ENCODE peak calls at places on chromosomes 3 and 15, in four cellular contexts. One of them, this sample, is unnamed.

GRCh38 chr3:125104639-125105038 is 48.8 kb upstream of the HEG1 start:
- DNase-seq in B cell: no peak
- DNase-seq in CD4-positive, alpha-beta T cell: no peak
- DNase-seq in cardiac fibroblast: peak
- DNase-seq in this sample: no peak

GRCh38 chr3:113968986-113969385 is 21.2 kb downstream of the ZDHHC23 start:
- DNase-seq in CD4-positive, alpha-beta T cell: no peak
- DNase-seq in cardiac fibroblast: peak
- DNase-seq in B cell: no peak
- DNase-seq in this sample: no peak

GRCh38 chr15:29418178-29418577 is 148.6 kb upstream of the NSMCE3 start:
- DNase-seq in cardiac fibroblast: no peak
- DNase-seq in B cell: no peak
- DNase-seq in CD4-positive, alpha-beta T cell: no peak
- DNase-seq in this sample: no peak

GRCh38 chr3:66475386-66476020 is 25.3 kb downstream of the LRIG1 start:
- DNase-seq in cardiac fibroblast: no peak
- DNase-seq in CD4-positive, alpha-beta T cell: no peak
- DNase-seq in B cell: no peak
- DNase-seq in this sample: no peak

GRCh38 chr15:76988874-76989780 is 5.8 kb upstream of the PSTPIP1 start:
- DNase-seq in CD4-positive, alpha-beta T cell: no peak
- DNase-seq in B cell: no peak
- DNase-seq in cardiac fibroblast: peak
- DNase-seq in this sample: no peak

GRCh38 chr3:157311633-157312365 is 124.9 kb upstream of the PTX3 start:
- DNase-seq in CD4-positive, alpha-beta T cell: no peak
- DNase-seq in B cell: no peak
- DNase-seq in cardiac fibroblast: peak
- DNase-seq in this sample: no peak

GRCh38 chr15:80402339-80402738 is 1.8 kb upstream of the ARNT2 start:
- DNase-seq in CD4-positive, alpha-beta T cell: no peak
- DNase-seq in cardiac fibroblast: no peak
- DNase-seq in B cell: no peak
- DNase-seq in this sample: no peak

GRCh38 chr3:38477839-38478450 is 18.2 kb upstream of the EXOG start:
- DNase-seq in CD4-positive, alpha-beta T cell: no peak
- DNase-seq in B cell: no peak
- DNase-seq in cardiac fibroblast: no peak
- DNase-seq in this sample: no peak

GRCh38 chr3:63914312-63914711 is 2.1 kb upstream of the SCAANT1 start:
- DNase-seq in cardiac fibroblast: peak
- DNase-seq in CD4-positive, alpha-beta T cell: no peak
- DNase-seq in B cell: no peak
- DNase-seq in this sample: no peak

GRCh38 chr3:159185443-159186050 is 383.7 kb downstream of the MFSD1 start:
- DNase-seq in CD4-positive, alpha-beta T cell: no peak
- DNase-seq in cardiac fibroblast: no peak
- DNase-seq in B cell: peak
- DNase-seq in this sample: no peak

GRCh38 chr3:183698318-183698731 is 728 bp downstream of the YEATS2 start:
- DNase-seq in B cell: peak
- DNase-seq in cardiac fibroblast: peak
- DNase-seq in CD4-positive, alpha-beta T cell: no peak
- DNase-seq in this sample: peak

GRCh38 chr15:70956596-70956995 is 64.0 kb downstream of the LRRC49 start:
- DNase-seq in CD4-positive, alpha-beta T cell: no peak
- DNase-seq in cardiac fibroblast: no peak
- DNase-seq in B cell: no peak
- DNase-seq in this sample: no peak

GRCh38 chr3:24069045-24069444 is 124.0 kb downstream of the NR1D2 start:
- DNase-seq in B cell: no peak
- DNase-seq in CD4-positive, alpha-beta T cell: no peak
- DNase-seq in cardiac fibroblast: no peak
- DNase-seq in this sample: no peak

DNA sequence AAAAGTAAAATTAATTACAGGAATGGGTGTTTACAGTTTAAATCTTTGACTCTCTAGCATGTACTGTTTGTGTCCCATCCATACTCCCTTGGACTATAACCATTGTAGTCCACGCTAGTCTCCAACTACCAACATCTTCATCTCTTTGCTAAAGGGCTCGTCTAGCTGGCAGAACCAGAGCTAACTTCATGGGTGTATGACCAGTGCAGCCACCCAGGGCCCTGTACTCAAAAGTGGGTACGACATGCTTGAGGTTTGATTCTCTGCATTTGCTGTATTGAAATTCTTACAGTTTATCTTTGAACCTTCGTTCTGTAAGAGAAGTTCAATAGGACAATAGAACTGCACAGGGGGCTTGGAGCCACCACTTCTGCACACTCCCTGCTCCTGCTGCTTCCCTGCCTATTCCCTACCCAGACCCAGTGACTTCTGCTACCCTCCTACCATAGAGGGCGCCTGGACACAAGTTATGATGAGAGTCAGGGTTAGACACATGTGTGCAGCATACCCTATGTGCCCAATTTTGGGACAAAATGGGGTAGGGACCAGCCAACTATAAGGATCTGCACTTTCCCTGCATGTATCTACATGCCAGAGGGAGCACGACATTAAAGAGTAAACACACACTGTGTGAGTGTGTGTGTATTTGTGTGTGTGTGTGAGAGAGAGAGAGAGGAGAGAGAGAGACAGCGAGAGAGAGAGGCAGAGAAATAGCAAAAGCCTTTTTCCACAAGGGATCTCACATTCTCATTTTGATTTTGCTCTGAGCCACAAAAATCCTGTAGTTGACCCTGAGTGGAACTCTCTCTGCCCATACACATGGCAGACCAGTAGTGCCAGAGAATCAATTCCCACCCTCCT is 59.0 kb upstream of the NECTIN3 start:
- DNase-seq in B cell: no peak
- DNase-seq in CD4-positive, alpha-beta T cell: no peak
- DNase-seq in cardiac fibroblast: peak
- DNase-seq in this sample: no peak
- TF ChIP-seq CTCF in B cell: no peak
- TF ChIP-seq CTCF in CD4-positive, alpha-beta T cell: no peak
- TF ChIP-seq CTCF in cardiac fibroblast: peak
- TF ChIP-seq CTCF in this sample: peak

GRCh38 chr3:28268989-28269388 is 27.6 kb downstream of the CMC1 start:
- DNase-seq in CD4-positive, alpha-beta T cell: no peak
- DNase-seq in B cell: no peak
- DNase-seq in cardiac fibroblast: no peak
- DNase-seq in this sample: no peak

GRCh38 chr3:28273837-28274236 is 32.4 kb downstream of the CMC1 start:
- DNase-seq in B cell: no peak
- DNase-seq in cardiac fibroblast: no peak
- DNase-seq in CD4-positive, alpha-beta T cell: no peak
- DNase-seq in this sample: no peak

DNA sequence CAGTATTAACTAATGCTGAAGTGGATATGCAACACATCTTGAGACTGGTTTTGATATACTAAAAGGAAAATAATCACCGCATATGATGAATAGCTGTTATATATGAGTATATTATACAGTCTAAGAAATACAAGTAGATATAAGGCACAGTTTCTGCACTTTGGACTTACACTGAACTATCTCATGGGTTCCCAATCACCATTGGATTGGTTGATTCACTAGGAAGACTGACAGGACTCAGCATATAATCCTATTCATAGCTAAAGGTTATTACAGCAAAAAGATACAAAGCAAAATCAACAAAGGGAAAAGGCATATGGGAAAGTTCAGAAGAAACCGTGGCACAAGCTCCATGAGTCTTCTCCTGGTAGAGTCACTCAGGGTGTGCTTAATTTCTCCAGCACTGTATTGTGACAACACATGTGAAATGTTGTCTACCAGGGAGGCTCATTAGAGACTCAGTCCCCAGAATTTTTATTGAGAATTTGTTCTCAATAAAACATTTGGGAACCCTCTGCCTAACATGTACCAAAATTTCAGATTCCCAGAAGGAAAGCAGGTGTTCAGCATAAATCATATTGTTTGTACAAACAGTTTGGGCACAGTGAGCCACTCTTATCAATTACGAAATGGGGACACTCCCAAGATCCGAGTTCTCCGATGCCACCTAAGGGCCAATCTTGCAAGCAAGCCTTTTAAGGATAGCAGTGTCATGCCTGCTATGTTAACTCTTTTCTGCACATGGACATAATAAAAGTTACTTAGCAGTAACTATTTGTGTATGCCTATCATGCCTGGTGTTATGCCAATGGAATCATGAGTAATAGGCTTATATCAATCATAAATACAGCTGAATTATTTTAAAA is 26.8 kb downstream of the CMC1 start:
- DNase-seq in CD4-positive, alpha-beta T cell: no peak
- DNase-seq in cardiac fibroblast: peak
- DNase-seq in B cell: no peak
- DNase-seq in this sample: no peak
- TF ChIP-seq CTCF in CD4-positive, alpha-beta T cell: no peak
- TF ChIP-seq CTCF in cardiac fibroblast: no peak
- TF ChIP-seq CTCF in B cell: no peak
- TF ChIP-seq CTCF in this sample: no peak

GRCh38 chr15:100934735-100935134 is 15.6 kb downstream of the LRRK1 start:
- DNase-seq in CD4-positive, alpha-beta T cell: no peak
- DNase-seq in B cell: no peak
- DNase-seq in cardiac fibroblast: peak
- DNase-seq in this sample: no peak
- TF ChIP-seq CTCF in CD4-positive, alpha-beta T cell: no peak
- TF ChIP-seq CTCF in B cell: no peak
- TF ChIP-seq CTCF in cardiac fibroblast: peak
- TF ChIP-seq CTCF in this sample: no peak

GRCh38 chr3:53231532-53232511 is 24.0 kb downstream of the TKT start:
- DNase-seq in cardiac fibroblast: no peak
- DNase-seq in CD4-positive, alpha-beta T cell: no peak
- DNase-seq in B cell: peak
- DNase-seq in this sample: no peak
- TF ChIP-seq CTCF in cardiac fibroblast: no peak
- TF ChIP-seq CTCF in CD4-positive, alpha-beta T cell: no peak
- TF ChIP-seq CTCF in B cell: no peak
- TF ChIP-seq CTCF in this sample: no peak